ENCODE peak calls at places on chromosomes 16 and 17, in ten cellular contexts. I is transverse colon, Q is sigmoid colon, B is stomach, Y is GM12891, V is GM12878, U is prostate gland, K is upper lobe of left lung, F is GM12892, A is endothelial cell of umbilical vein. N is an unnamed sample.

GRCh38 chr16:13957197-13958078 is 37.5 kb downstream of the ERCC4 start:
- DNase-seq in U (peak; percentile 73), Q (peak; percentile 90), V (peak; percentile 56), B (peak; percentile 56), I (peak; percentile 69), F (no peak), Y (no peak), A (peak; percentile 91), K (peak; percentile 84), N (no peak)

GRCh38 chr17:35460354-35460851 is 11.8 kb upstream of the SLFN13 start:
- DNase-seq in Y (peak; percentile 78), K (peak; percentile 92), A (no peak), F (peak; percentile 81), B (peak; percentile 88), V (peak; percentile 39), I (peak; percentile 87), U (peak; percentile 39), Q (no peak), N (no peak)

GRCh38 chr17:70168979-70169706 is at the start of gene KCNJ2:
- DNase-seq in B (peak; percentile 92), K (peak; percentile 98), U (peak; percentile 90), Y (peak; percentile 63), V (no peak), Q (peak; percentile 91), I (peak; percentile 91), A (peak; percentile 93), F (peak; percentile 57), N (peak; percentile 95)

GRCh38 chr16:21610766-21611165 is 11.4 kb downstream of the METTL9 start:
- DNase-seq in Y (no peak), A (no peak), B (no peak), F (no peak), K (no peak), I (no peak), V (no peak), Q (no peak), U (no peak), N (no peak)

GRCh38 chr16:52634528-52634927 is 87.6 kb upstream of the TOX3 start:
- DNase-seq in Q (no peak), U (no peak), V (no peak), A (no peak), F (no peak), K (no peak), I (no peak), Y (no peak), B (no peak), N (no peak)

GRCh38 chr16:27324851-27325301 is 11.1 kb downstream of the IL4R start:
- DNase-seq in B (no peak), K (no peak), A (no peak), V (no peak), Q (peak; percentile 89), U (no peak), Y (no peak), F (no peak), I (peak; percentile 32), N (no peak)

GRCh38 chr17:19501219-19501618 is 32.4 kb upstream of the SLC47A1 start:
- DNase-seq in B (no peak), A (no peak), U (no peak), I (no peak), F (no peak), V (no peak), Q (peak; percentile 56), K (no peak), Y (no peak), N (no peak)

GRCh38 chr16:16038950-16039349 is 89.5 kb downstream of the ABCC1 start:
- DNase-seq in Q (no peak), K (no peak), F (no peak), B (no peak), Y (no peak), V (no peak), A (no peak), I (no peak), U (no peak), N (no peak)

GRCh38 chr17:978110-979093 is 1.2 kb downstream of the NXN start:
- DNase-seq in V (no peak), K (peak; percentile 88), Q (peak; percentile 72), I (no peak), B (peak; percentile 32), Y (no peak), U (no peak), A (peak; percentile 48), F (no peak), N (no peak)

GRCh38 chr17:80612997-80613731 is 68.5 kb downstream of the RPTOR start:
- DNase-seq in F (no peak), I (no peak), V (no peak), Q (no peak), B (no peak), Y (no peak), K (no peak), A (no peak), U (no peak), N (no peak)

GRCh38 chr17:64418506-64419339 is 28.1 kb upstream of the PECAM1 start:
- DNase-seq in A (peak; percentile 80), Q (peak; percentile 41), K (no peak), U (no peak), B (no peak), V (no peak), I (no peak), Y (no peak), F (no peak), N (no peak)

DNA sequence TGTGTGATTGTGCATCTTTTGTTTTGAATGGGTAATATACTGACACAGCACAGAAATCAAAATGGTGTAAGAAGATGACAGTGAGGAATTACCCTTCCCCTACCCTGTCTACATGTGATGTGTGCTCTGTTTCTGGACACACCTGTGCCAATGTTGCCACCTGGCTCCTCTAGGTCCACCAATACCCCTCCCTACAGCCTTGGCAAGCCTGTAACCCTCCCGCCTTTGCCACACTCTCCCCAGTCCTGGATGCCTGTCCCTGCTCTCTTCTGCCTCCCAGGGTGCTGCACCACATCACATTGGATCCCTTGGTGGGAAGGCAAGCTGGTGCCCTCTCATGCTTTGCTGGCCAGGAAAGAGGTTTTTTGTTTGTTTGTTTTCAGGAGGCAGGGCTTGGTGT is 289.5 kb upstream of the N4BP1 start:
- DNase-seq in V (no peak), B (no peak), F (no peak), I (no peak), A (no peak), Q (no peak), Y (no peak), U (no peak), K (no peak), N (no peak)
- TF ChIP-seq POLR2AphosphoS5 in V (no peak), B (no peak), F (no peak), I (no peak), A (no peak), Q (no peak), Y (no peak), U (no peak), K (no peak), N (no peak)

DNA sequence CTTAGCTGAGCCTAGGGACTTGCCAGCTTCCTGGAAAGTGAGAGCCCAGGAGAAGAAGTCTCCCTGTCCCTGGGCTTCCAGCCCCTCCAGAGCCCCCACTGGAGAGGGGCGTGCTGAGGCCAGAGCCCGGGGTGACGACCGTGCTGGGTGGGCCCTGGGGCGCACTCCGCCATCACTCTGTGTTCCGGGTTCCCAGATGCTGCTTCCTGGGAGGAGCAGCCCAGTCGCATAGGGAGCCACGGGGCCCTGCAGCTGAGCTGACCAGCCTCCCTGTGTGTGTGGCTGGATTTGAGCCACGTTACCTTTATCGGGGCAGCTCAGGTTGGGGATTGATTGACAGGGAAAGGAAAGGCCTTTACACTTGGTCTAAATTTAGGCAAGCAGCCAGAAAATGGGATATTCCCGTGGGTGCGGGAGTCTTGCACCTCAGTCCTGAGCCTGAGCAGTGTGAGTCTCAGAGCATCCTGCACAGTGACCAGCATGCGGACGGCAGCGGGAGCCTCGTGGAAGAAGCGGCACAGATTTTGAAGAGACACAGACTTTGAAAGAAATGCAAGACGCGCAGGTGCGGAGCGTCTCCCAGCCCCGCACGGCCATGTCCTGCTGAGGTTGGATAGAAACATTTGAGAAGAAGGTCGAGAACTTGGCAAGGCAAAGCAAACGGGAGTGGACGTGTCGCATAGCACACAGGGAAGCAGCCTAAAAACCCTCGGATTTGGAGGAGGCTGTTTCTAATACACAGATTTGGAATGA is 51.3 kb upstream of the ZNF750 start:
- DNase-seq in K (peak; percentile 67), Y (no peak), B (peak; percentile 63), A (no peak), I (no peak), F (no peak), Q (no peak), U (no peak), V (no peak), N (no peak)
- TF ChIP-seq POLR2A in K (no peak), Y (no peak), B (no peak), A (no peak), I (no peak), F (no peak), Q (no peak), U (no peak), V (no peak), N (no peak)

DNA sequence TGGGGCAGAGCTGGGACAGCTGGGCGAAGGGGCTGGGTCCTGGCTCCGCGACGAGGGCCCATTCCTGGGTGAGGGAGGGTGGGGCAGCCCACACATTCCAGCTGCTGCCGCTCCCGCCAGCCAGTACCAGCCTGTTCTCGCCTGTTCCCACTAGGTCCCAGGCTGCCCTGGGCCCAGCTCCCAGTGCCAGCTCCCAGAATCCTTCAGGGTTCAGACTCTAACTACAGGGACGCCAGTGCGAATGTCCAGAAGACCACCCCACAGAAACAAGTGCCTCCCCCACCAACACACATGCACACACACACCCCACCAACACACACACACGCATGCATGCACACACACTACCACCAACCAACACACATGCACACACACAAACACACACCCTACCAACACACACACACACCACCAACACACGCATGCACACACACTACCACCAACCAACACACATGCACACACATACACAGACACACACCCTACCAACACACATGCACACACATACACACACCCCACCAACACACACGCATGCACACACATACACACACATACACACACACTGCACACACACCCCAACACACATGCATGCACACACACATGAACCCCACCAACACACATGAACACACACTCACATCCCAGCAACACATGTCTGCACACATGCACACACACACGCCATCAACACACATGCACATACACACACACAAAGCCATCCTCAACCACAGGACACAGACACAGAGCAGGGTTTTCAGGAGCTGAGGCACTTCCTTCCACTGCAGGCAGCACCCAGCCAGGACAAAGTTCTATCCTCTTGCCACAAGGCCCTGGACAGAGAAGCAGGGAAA is 27.5 kb upstream of the KRT17 start:
- DNase-seq in U (peak; percentile 92), A (no peak), K (no peak), Y (no peak), I (peak; percentile 90), Q (peak; percentile 75), V (no peak), B (peak; percentile 89), F (no peak), N (no peak)
- TF ChIP-seq POLR2AphosphoS5 in U (peak; percentile 89), A (no peak), K (no peak), Y (no peak), I (peak; percentile 38), Q (no peak), V (no peak), B (no peak), F (no peak), N (no peak)

DNA sequence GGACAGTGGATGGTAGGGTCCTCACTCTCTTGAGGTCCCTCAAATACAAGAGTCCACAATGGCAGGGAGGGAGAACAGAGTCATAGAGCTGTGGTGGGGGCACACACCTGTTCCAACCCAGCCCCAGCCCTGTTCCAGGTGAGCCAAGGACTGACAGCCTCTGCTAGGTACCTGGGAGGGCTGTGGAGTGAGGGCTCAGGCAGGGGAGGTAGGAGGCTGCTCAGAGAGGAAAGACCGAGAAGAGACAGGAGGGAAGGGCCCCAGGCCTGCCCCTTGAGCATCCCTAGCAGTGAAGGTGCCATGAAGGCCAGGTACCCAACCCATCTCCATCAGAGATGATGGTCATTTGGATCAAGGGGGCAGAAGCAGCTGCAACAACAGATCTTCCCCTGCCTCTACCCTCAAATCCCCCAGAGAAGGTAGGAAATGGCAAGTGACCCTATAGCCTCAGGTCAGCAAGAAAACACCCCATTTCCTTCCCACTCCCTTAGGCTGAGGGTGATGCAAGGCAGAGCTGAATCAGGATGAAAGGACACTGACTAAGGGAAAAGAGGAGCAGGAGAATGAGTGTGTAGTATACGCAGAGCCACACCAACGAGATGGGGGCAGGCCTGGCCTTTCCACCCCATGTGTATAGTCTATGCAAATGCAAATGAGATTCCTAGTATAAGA is 28.6 kb downstream of the CD300LG start:
- DNase-seq in I (no peak), U (no peak), F (no peak), V (no peak), Q (no peak), K (no peak), A (no peak), B (no peak), Y (no peak), N (no peak)
- TF ChIP-seq POLR2A in I (no peak), U (no peak), F (no peak), V (no peak), Q (no peak), K (no peak), A (no peak), B (no peak), Y (peak; percentile 17), N (no peak)